ENCODE peak calls at places on chromosomes 13 and 19, in five cellular contexts. Z, G, S, O and C are unnamed samples.

GRCh38 chr19:51948979-51949378 is 21.7 kb downstream of the ZNF613 start:
- DNase-seq in O (no peak), G (no peak), S (peak; percentile 61), Z (no peak), C (no peak)

GRCh38 chr13:45370922-45371406 is 30.0 kb upstream of the TPT1 start:
- DNase-seq in O (peak; percentile 94), G (peak; percentile 85), S (peak; percentile 73), Z (peak; percentile 67), C (peak; percentile 60)

GRCh38 chr19:2064395-2064787 is 13.3 kb upstream of the MKNK2 start:
- DNase-seq in G (no peak), S (no peak), Z (no peak), O (no peak), C (no peak)

GRCh38 chr13:24982333-24982999 is 113.5 kb upstream of the PABPC3 start:
- DNase-seq in S (peak; percentile 36), O (no peak), Z (no peak), G (no peak), C (no peak)

GRCh38 chr19:55153652-55154264 is 3.8 kb downstream of the TNNI3 start:
- DNase-seq in O (no peak), G (no peak), S (no peak), Z (no peak), C (no peak)

GRCh38 chr19:14164088-14164487 is 27.7 kb upstream of the ASF1B start:
- DNase-seq in O (no peak), S (no peak), Z (no peak), G (no peak), C (no peak)

GRCh38 chr13:84896128-84896527 is 903.1 kb downstream of the SLITRK6 start:
- DNase-seq in S (no peak), Z (no peak), O (peak; percentile 79), G (peak; percentile 67), C (peak; percentile 63)

GRCh38 chr13:99528547-99528946 is 27.3 kb downstream of the TM9SF2 start:
- DNase-seq in Z (no peak), O (no peak), S (no peak), G (no peak), C (peak; percentile 25)

GRCh38 chr13:90622547-90622946 is 724.9 kb upstream of the MIR17HG start:
- DNase-seq in O (no peak), Z (no peak), G (no peak), S (no peak), C (peak; percentile 73)

GRCh38 chr13:40677064-40677463 is 10.6 kb upstream of the FOXO1 start:
- DNase-seq in S (no peak), O (no peak), G (no peak), Z (no peak), C (no peak)

GRCh38 chr13:75968103-75968838 is 332.1 kb downstream of the LMO7 start:
- DNase-seq in G (peak; percentile 44), Z (no peak), O (no peak), S (no peak), C (peak; percentile 84)

GRCh38 chr13:43316997-43317396 is 293.6 kb downstream of the DNAJC15 start:
- DNase-seq in O (peak; percentile 50), S (peak; percentile 8), G (peak; percentile 50), Z (no peak), C (no peak)

DNA sequence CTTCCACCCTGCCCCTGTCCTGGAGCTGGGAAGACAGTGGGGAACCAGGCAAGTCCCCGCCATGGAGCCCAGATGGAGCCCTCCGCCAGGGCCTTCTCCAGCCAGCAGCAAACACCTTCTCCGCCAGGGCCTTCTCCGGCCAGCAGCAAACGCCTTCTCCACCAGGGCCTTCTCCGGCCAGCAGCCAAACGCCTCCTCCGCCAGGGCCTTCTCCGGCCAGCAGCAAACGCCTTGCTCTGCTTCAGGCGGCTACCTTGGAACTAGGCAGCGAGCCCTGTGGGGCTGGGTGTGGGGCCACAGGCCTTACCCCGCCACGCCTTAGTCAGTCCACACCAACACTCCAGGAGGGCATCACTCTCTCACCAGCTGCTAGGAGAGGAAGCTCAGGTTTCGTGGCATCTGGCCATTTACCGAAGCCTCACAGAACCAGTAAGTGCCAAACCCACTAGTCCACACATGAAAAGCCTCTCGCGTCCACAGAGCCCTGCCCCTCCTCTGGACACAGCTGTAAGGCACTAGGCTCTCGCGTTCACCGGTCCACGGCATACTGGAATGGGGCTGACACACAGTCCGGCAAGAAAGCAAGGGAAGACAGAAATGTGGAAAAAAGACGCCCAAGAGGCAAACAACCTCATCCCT is 41.0 kb downstream of the MLLT1 start:
- DNase-seq in S (peak; percentile 53), Z (peak; percentile 66), G (no peak), O (no peak), C (peak; percentile 46)
- H3K4me1 ChIP-seq in S (peaks cover 91% of the 10 kb centered on the region), Z (peaks cover 81% of the 10 kb centered on the region), G (peaks cover 49% of the 10 kb centered on the region), O (peaks cover 5% of the 10 kb centered on the region), C (peaks cover 29% of the 10 kb centered on the region)

GRCh38 chr13:52160053-52160452 is 656 bp upstream of the NEK3 start:
- DNase-seq in O (no peak), Z (no peak), G (no peak), S (no peak), C (no peak)
- H3K4me1 ChIP-seq in O (peaks cover 3% of the 10 kb centered on the region), Z (peaks cover 4% of the 10 kb centered on the region), G (peaks cover 9% of the 10 kb centered on the region), S (peaks cover 7% of the 10 kb centered on the region), C (peaks cover 16% of the 10 kb centered on the region)

GRCh38 chr19:12777217-12778019 is 2.1 kb upstream of the HOOK2 start:
- DNase-seq in G (peak; percentile 86), Z (peak; percentile 71), S (peak; percentile 80), O (peak; percentile 94), C (peak; percentile 89)
- H3K4me1 ChIP-seq in G (peaks cover 27% of the 10 kb centered on the region), Z (no peaks in the 10 kb centered on the region), S (peaks cover 34% of the 10 kb centered on the region), O (no peaks in the 10 kb centered on the region), C (peaks cover 36% of the 10 kb centered on the region)

DNA sequence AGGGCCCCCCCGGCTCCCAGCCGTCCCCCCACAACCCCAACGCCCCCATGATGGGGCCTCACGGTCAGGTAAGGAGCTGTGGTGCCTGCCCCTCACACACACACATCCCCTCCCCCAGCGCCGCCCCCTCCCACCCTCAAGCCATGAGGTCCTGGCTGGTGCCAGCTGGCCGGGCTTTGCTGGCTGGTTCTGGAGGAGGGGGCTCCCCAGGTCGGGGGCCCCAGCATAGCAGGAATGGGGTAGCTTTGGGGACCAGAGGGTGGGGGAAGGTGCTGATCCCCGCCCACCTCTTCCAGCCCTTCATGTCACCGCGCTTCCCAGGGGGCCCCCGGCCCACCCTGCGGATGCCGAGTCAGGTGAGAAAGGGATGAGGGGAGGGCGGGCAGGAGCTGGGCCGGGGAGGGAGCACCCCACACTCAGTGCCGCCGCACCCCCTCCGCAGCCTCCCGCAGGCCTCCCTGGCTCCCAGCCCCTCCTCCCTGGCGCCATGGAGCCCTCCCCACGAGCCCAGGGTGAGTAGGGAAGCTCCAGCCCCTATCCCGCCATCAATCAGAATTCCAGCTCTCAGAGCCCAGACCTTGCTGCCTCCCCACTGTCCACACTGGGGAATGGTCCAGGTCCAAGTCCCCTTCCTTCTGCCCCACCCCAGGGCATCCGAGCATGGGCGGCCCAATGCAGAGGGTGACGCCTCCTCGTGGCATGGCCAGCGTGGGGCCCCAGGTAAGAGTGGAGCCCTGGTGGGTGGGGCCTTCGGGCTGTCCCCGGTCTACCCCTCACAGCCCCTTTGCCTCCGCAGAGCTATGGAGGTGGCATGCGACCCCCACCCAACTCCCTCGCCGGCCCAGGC is 6.4 kb downstream of the ISYNA1 start:
- DNase-seq in O (no peak), G (no peak), S (no peak), Z (no peak), C (no peak)
- H3K4me1 ChIP-seq in O (peaks cover 7% of the 10 kb centered on the region), G (peaks cover 83% of the 10 kb centered on the region), S (peaks cover 26% of the 10 kb centered on the region), Z (no peaks in the 10 kb centered on the region), C (no peaks in the 10 kb centered on the region)

GRCh38 chr19:48595171-48595570 is 11.4 kb upstream of the SPACA4 start:
- DNase-seq in G (no peak), O (no peak), S (no peak), Z (no peak), C (no peak)
- H3K4me1 ChIP-seq in G (peaks cover 6% of the 10 kb centered on the region), O (no peaks in the 10 kb centered on the region), S (no peaks in the 10 kb centered on the region), Z (no peaks in the 10 kb centered on the region), C (no peaks in the 10 kb centered on the region)

GRCh38 chr13:35621989-35622388 is 145.5 kb upstream of the MAB21L1 start:
- DNase-seq in S (no peak), O (peak; percentile 65), G (peak; percentile 1), Z (no peak), C (peak; percentile 31)

GRCh38 chr13:35617420-35617819 is 140.9 kb upstream of the MAB21L1 start:
- DNase-seq in G (no peak), S (no peak), Z (no peak), O (no peak), C (no peak)

GRCh38 chr13:35614666-35615065 is 138.2 kb upstream of the MAB21L1 start:
- DNase-seq in G (no peak), O (peak; percentile 48), Z (no peak), S (no peak), C (no peak)

GRCh38 chr13:35618565-35619083 is 142.1 kb upstream of the MAB21L1 start:
- DNase-seq in Z (no peak), G (no peak), S (no peak), O (no peak), C (no peak)
- H3K4me1 ChIP-seq in Z (no peaks in the 10 kb centered on the region), G (no peaks in the 10 kb centered on the region), S (no peaks in the 10 kb centered on the region), O (peaks cover 22% of the 10 kb centered on the region), C (no peaks in the 10 kb centered on the region)